ENCODE peak calls at places on chromosomes 16 and 17, in five cellular contexts. J is GM12878, P is H1, O is HCT116, T is HepG2. C is an unnamed sample.

GRCh38 chr16:55439101-55439690 is 39.8 kb upstream of the MMP2 start:
- DNase-seq in J (no peak), P (no peak), O (no peak), T (no peak), C (no peak)

GRCh38 chr16:88700636-88701482 is 5.3 kb downstream of the RNF166 start:
- DNase-seq in J (peak; percentile 64), P (no peak), O (no peak), T (peak; percentile 91), C (no peak)

GRCh38 chr17:67994827-67995567 is 1.3 kb downstream of the C17orf58 start:
- DNase-seq in J (no peak), P (no peak), O (no peak), T (no peak), C (no peak)

GRCh38 chr17:81514485-81514734 is 1.8 kb upstream of the ACTG1 start:
- DNase-seq in J (no peak), P (no peak), O (no peak), T (no peak), C (no peak)

GRCh38 chr16:81629896-81630631 is 149.0 kb upstream of the PLCG2 start:
- DNase-seq in J (no peak), P (no peak), O (no peak), T (no peak), C (no peak)

GRCh38 chr17:6487243-6488007 is 43.2 kb downstream of the PIMREG start:
- DNase-seq in J (no peak), P (no peak), O (no peak), T (no peak), C (no peak)

GRCh38 chr17:55305321-55306087 is 40.7 kb downstream of the HLF start:
- DNase-seq in J (no peak), P (no peak), O (no peak), T (no peak), C (no peak)

GRCh38 chr17:28983286-28984240 is 22.3 kb downstream of the SEZ6 start:
- DNase-seq in J (no peak), P (no peak), O (no peak), T (no peak), C (no peak)

GRCh38 chr16:89554343-89554742 is 6.1 kb upstream of the RPL13 start:
- DNase-seq in J (no peak), P (no peak), O (no peak), T (no peak), C (no peak)

GRCh38 chr17:58352843-58353719 is 1.1 kb upstream of the SUPT4H1 start:
- DNase-seq in J (no peak), P (no peak), O (no peak), T (no peak), C (peak; percentile 42)

GRCh38 chr17:1766382-1767135 is 4.7 kb downstream of the SERPINF1 start:
- DNase-seq in J (no peak), P (no peak), O (no peak), T (no peak), C (peak; percentile 33)

GRCh38 chr17:34443832-34444469 is 80.9 kb upstream of the CCL1 start:
- DNase-seq in J (no peak), P (no peak), O (no peak), T (peak; percentile 9), C (peak; percentile 52)

GRCh38 chr17:66353937-66354401 is 51.6 kb downstream of the PRKCA start:
- DNase-seq in J (no peak), P (no peak), O (no peak), T (no peak), C (no peak)

GRCh38 chr17:67322039-67322787 is 44.2 kb downstream of the PSMD12 start:
- DNase-seq in J (no peak), P (peak; percentile 46), O (no peak), T (no peak), C (no peak)

GRCh38 chr17:43068570-43069367 is 43.7 kb downstream of the RND2 start:
- DNase-seq in J (no peak), P (no peak), O (no peak), T (peak; percentile 90), C (no peak)

GRCh38 chr17:16506188-16506587 is 14.2 kb upstream of the LRRC75A start:
- DNase-seq in J (no peak), P (no peak), O (no peak), T (no peak), C (no peak)

GRCh38 chr16:50213939-50214519 is 52.3 kb upstream of the ADCY7 start:
- DNase-seq in J (no peak), P (no peak), O (peak; percentile 36), T (peak; percentile 58), C (peak; percentile 37)

GRCh38 chr17:66915204-66915611 is 49.3 kb upstream of the CACNG4 start:
- DNase-seq in J (no peak), P (no peak), O (peak; percentile 39), T (peak; percentile 21), C (peak; percentile 91)

GRCh38 chr16:4694664-4695451 is 1.5 kb downstream of the NUDT16L1 start:
- DNase-seq in J (no peak), P (no peak), O (no peak), T (no peak), C (no peak)

GRCh38 chr17:8087942-8088230 is 370 bp upstream of the ALOX12B start:
- DNase-seq in J (no peak), P (no peak), O (no peak), T (no peak), C (no peak)

GRCh38 chr16:75552951-75553350 is 3.1 kb downstream of the TMEM231 start:
- DNase-seq in J (no peak), P (no peak), O (no peak), T (no peak), C (no peak)

GRCh38 chr16:67939507-67940435 is 3.1 kb upstream of the PSMB10 start:
- DNase-seq in J (no peak), P (no peak), O (no peak), T (no peak), C (no peak)

DNA sequence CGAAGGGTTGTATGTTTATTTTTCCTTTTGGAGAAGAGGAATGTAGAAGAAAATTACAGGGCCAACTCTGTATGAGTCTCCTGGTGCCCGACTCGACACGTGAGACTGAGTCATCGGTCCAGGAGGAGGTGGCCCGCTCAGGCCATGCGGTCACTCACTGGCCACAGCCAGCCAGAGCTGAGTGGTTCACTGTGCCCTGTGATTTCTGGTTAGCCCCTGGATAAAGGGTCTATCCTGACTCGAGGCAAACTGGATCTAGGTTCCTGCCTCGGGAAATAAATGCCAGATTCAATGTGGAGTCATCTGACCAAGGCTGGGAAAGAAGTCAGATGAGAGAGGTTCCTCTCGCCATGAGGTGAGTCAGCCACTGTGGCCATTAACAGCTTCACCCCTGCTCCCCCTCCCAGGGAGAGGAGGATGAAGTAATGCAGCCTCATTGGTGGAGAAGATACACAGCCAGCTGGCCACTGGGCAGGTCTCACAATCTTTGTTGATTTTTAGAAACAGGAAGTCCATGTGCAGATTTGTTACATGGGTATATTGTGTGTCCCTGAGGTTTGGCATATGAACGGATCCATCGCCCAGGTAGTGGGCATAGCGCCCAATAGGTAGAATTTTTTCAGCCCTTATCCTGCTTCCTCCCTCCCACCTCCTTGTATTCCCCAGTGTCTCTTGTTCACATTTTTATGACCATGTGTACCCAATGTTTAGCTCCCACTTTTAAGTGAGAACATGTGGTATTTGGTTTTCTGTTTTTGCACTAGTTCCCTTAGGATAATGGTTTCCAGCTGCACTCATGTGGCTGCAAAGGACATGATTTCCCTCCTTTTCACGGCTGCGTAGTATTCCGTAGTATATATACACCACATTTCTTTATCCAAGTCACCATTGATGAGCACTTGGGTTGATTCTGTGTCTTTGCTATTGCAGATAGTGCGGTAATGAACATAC is 21.7 kb upstream of the USP36 start:
- DNase-seq in J (no peak), P (no peak), O (peak; percentile 92), T (peak; percentile 62), C (no peak)
- TF ChIP-seq JUND in J (no peak), P (no peak), O (peak; percentile 93), T (peak; percentile 15), C (no peak)

DNA sequence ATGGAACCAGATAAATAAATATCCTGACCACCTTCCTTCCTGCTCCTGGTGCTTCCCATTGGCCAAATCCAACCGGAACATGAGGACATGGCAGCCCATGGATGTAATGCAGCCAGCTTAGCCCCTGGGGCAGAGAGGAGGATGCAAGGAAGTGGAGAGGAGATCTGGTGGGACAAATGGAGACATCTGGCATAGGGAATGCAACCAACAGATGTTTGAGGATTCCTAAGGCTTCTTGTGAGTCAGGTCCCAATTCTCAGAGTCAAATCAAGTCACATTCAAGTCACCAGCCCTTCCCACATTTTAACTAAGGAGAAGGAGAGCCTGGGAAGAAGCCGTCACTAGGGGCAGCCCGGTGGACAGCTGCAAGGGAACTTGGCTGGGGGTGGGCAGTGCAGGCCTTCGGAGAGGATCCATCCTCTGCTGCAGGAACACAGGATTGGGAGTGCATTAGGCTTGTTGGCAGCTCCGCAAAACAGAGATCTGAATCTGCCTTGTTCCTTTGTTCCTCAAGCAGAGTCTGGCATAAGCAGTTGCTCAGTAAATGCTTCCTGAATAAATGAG is 62.8 kb upstream of the HS3ST2 start:
- DNase-seq in J (no peak), P (no peak), O (no peak), T (no peak), C (no peak)
- TF ChIP-seq JUND in J (no peak), P (no peak), O (no peak), T (no peak), C (no peak)

DNA sequence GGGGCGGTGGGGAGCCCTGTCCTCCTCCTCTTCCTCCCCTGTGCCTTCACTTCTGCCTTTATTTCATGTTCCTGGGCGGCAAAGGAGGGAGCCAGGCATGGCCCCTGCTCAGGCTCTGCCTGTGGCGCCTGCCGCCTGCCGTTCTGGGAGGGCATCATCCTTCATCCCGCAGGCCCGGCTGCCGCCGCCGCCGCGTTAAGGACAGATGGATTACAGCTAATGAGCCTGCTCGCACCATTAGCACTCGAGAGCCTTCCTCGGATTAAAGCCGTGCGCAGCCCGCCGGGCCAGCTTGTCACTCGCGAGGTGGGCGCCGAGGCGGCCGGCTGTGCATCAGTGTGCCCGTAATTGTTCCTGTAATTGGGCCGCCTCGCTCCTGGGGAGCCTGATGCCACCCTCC is 127.7 kb upstream of the GSE1 start:
- DNase-seq in J (no peak), P (no peak), O (no peak), T (no peak), C (no peak)
- TF ChIP-seq JUND in J (no peak), P (no peak), O (no peak), T (no peak), C (no peak)

DNA sequence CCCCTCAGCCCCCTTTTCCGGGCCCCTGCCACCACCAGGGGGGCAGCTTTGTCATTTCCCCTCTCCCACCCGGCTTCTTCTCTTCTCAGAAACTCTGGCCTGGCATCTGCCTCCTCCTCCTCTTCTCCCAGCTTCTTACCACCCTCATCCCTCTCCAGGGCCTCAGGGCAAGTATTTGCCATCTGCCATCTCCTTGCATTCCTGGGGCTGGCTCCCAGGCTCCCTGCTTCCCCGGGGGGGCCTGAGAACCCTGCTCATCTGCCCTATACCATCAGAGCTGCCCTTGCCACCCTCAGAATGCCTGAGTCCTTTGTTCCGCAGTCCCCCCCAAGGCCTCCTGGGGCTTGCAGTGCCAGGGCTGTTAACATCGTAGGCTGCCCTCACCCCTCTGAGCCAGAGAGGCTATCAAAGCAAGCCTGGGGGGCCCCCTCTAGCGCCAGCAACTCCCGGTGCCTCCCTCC is 21.0 kb upstream of the SP2 start:
- DNase-seq in J (no peak), P (no peak), O (no peak), T (no peak), C (no peak)
- TF ChIP-seq JUND in J (no peak), P (no peak), O (no peak), T (no peak), C (no peak)

DNA sequence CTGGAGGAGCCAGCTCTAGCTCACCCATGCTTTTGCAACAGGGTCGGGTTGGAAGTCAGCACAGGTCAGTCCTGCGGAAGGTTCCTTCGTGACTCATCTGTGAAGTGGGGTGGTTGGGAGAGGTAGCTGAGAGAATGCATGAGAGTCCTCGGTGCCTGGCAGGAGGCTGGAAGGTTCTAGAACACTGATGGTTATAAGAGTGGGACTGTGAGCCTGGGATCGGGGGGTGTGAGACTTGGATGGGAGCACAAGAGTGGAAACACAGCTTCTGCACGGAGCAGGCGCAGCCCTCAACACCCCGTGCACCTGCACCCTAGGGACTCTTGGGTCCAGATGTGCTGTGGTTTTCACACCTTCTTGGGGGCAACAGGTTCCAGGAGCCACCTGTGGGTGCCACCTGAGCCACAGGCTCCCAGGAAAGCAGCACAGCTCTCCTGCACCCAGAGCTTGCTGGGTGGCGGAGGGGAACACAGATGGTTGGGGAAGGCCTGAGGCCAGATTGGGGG is 48.9 kb downstream of the IL21R start:
- DNase-seq in J (peak; percentile 68), P (no peak), O (no peak), T (no peak), C (no peak)
- TF ChIP-seq JUND in J (peak; percentile 26), P (no peak), O (no peak), T (no peak), C (no peak)